ENCODE peak calls at places on chromosome 9, in four cellular contexts. O is colonic mucosa, H is cardiac muscle cell, K is HCT116. C is an unnamed sample. For H3K27me3 and H3K4me1, the result is how much of the 10 kb centered on the place peaks cover.

GRCh38 chr9:126569036-126569435 is 44.7 kb upstream of the LMX1B start:
- DNase-seq in O (no peak), H (peak), K (no peak), C (no peak)

GRCh38 chr9:127144670-127145458 is 22.4 kb upstream of the ANGPTL2 start:
- DNase-seq in O (peak), H (peak), K (no peak), C (no peak)

GRCh38 chr9:125894566-125894965 is 147.4 kb downstream of the PBX3 start:
- DNase-seq in O (no peak), H (no peak), K (no peak), C (no peak)

GRCh38 chr9:34381323-34381722 is 4.6 kb upstream of the MYORG start:
- DNase-seq in O (peak), H (no peak), K (no peak), C (no peak)

GRCh38 chr9:101336091-101336490 is 48.7 kb downstream of the BAAT start:
- DNase-seq in O (no peak), H (no peak), K (no peak), C (no peak)

GRCh38 chr9:93900436-93900819 is 54.7 kb downstream of the BARX1 start:
- DNase-seq in O (no peak), H (no peak), K (no peak), C (no peak)

GRCh38 chr9:122168356-122168755 is 8.6 kb downstream of the MORN5 start:
- DNase-seq in O (no peak), H (no peak), K (no peak), C (no peak)

GRCh38 chr9:123364241-123364824 is 8.3 kb downstream of the CRB2 start:
- DNase-seq in O (no peak), H (peak), K (no peak), C (no peak)

GRCh38 chr9:124013263-124014211 is 2.0 kb downstream of the LHX2 start:
- DNase-seq in O (no peak), H (no peak), K (no peak), C (no peak)

GRCh38 chr9:107711528-107711927 is 222.0 kb upstream of the KLF4 start:
- DNase-seq in O (peak), H (peak), K (peak), C (no peak)

GRCh38 chr9:70466976-70467551 is 52.6 kb upstream of the KLF9 start:
- DNase-seq in O (no peak), H (peak), K (no peak), C (no peak)

GRCh38 chr9:101562966-101563365 is 29.3 kb downstream of the RNF20 start:
- DNase-seq in O (no peak), H (no peak), K (no peak), C (no peak)

GRCh38 chr9:93041108-93041802 is 17.2 kb upstream of the SUSD3 start:
- DNase-seq in O (no peak), H (no peak), K (peak), C (no peak)

GRCh38 chr9:98330831-98331230 is 75.4 kb upstream of the TBC1D2 start:
- DNase-seq in O (no peak), H (peak), K (no peak), C (no peak)

GRCh38 chr9:127634021-127634420 is 21.9 kb downstream of the STXBP1 start:
- DNase-seq in O (peak), H (peak), K (peak), C (no peak)

GRCh38 chr9:109914280-109915027 is 134.5 kb downstream of the PALM2AKAP2 start:
- DNase-seq in O (no peak), H (peak), K (no peak), C (no peak)

GRCh38 chr9:17131494-17131893 is 3.3 kb upstream of the CNTLN start:
- DNase-seq in O (no peak), H (no peak), K (no peak), C (no peak)

GRCh38 chr9:92048924-92049625 is 66.1 kb downstream of the SPTLC1 start:
- DNase-seq in O (no peak), H (no peak), K (no peak), C (no peak)

GRCh38 chr9:18208166-18209059 is 265.5 kb upstream of the ADAMTSL1 start:
- DNase-seq in O (peak), H (peak), K (no peak), C (peak)

GRCh38 chr9:79695531-79696218 is 123.9 kb downstream of the TLE4 start:
- DNase-seq in O (no peak), H (no peak), K (no peak), C (no peak)

GRCh38 chr9:78369644-78370219 is 72.8 kb downstream of the PSAT1 start:
- DNase-seq in O (peak), H (peak), K (peak), C (peak)

GRCh38 chr9:26234865-26235264 is 556.6 kb upstream of the TUSC1 start:
- DNase-seq in O (no peak), H (no peak), K (no peak), C (no peak)

GRCh38 chr9:70936536-70936935 is 184.9 kb downstream of the TRPM3 start:
- DNase-seq in O (no peak), H (peak), K (no peak), C (no peak)

GRCh38 chr9:76257224-76257794 is 136.9 kb downstream of the RFK start:
- DNase-seq in O (no peak), H (peak), K (no peak), C (no peak)

GRCh38 chr9:112119225-112120045 is 55.7 kb downstream of the SUSD1 start:
- DNase-seq in O (peak), H (no peak), K (peak), C (no peak)

GRCh38 chr9:128120741-128121465 is 6.6 kb downstream of the PTGES2 start:
- DNase-seq in O (no peak), H (no peak), K (no peak), C (no peak)

GRCh38 chr9:114803886-114804285 is 2.0 kb downstream of the TNFSF15 start:
- DNase-seq in O (no peak), H (peak), K (no peak), C (no peak)

GRCh38 chr9:137682431-137682991 is 63.7 kb downstream of the EHMT1 start:
- DNase-seq in O (no peak), H (no peak), K (no peak), C (no peak)

GRCh38 chr9:129109504-129109903 is 1.1 kb downstream of the CRAT start:
- DNase-seq in O (peak), H (peak), K (no peak), C (peak)

DNA sequence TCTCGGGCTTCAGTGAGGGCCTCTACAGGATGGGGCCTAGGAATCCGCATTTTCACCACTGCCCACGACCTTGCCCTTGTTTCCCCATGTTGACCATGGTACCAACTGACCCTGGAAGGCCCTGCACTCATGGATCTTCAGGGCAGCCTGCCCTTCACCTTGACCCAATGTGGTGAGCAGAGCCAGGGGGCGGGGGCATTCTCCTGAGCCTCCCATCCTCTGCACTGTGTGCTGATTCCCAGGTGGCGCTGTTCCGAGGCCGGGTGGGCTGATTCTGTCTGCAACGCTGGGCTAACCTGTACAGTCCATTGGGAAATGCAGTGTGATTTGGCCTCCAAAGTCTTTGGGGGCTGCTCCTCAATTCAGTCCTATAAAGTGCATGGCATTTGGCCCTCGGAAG is 68.7 kb downstream of the SHB start:
- DNase-seq in O (no peak), H (no peak), K (no peak), C (no peak)
- TF ChIP-seq CTCF in O (no peak), H (no peak), K (no peak), C (no peak)

DNA sequence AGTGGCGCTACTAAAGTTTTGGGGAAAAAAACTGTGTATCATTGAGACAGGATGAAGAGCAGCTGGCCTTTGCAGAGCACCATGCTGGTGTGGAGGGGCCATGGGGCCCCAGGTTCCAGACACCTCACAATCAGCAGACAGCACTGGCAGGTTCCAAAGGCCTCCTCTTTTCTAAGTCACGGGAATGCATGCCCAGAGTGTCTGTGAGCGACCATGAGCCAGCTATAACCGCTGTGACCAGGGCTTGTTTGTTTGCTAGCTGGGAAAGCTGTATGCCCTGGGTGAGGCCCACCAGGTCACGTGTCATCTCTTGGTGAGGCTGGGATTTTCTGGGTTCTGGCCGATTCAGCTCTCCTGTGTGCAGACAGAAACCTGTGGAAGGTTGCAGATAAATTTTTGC is 37.0 kb downstream of the PAPPA start:
- DNase-seq in O (no peak), H (no peak), K (no peak), C (no peak)
- H3K27me3 ChIP-seq in O (under half), H (under half), K (under half), C (under half)

DNA sequence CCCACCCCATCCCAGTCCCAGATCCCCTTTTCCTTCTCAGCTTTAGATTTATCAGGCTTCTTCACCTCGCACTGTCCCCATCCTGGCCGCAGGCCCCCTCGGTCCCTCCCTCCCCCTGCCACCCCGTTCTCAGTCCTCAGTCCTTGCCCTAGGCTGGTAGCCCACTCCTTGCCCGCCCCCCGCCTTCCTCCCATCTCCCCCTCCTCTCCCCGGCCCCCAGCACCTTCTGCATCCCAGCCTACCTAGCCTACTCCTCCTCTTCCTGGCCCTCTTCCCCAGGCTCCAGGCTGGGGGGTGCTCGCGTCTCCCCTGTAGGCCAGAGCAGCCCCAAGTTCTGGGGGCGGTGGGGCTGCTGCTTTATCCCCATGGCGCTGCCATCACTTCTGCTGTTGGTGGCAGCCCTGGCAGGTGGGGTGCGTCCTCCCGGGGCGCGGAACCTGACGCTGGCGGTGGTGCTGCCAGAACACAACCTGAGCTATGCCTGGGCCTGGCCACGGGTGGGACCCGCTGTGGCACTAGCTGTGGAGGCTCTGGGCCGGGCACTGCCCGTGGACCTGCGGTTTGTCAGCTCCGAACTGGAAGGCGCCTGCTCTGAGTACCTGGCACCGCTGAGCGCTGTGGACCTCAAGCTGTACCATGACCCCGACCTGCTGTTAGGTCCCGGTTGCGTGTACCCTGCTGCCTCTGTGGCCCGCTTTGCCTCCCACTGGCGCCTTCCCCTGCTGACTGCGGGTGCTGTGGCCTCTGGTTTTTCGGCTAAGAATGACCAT is 838 bp downstream of the NPR2 start:
- DNase-seq in O (no peak), H (no peak), K (no peak), C (no peak)
- H3K4me1 ChIP-seq in O (under half), H (under half), K (under half), C (under half)

DNA sequence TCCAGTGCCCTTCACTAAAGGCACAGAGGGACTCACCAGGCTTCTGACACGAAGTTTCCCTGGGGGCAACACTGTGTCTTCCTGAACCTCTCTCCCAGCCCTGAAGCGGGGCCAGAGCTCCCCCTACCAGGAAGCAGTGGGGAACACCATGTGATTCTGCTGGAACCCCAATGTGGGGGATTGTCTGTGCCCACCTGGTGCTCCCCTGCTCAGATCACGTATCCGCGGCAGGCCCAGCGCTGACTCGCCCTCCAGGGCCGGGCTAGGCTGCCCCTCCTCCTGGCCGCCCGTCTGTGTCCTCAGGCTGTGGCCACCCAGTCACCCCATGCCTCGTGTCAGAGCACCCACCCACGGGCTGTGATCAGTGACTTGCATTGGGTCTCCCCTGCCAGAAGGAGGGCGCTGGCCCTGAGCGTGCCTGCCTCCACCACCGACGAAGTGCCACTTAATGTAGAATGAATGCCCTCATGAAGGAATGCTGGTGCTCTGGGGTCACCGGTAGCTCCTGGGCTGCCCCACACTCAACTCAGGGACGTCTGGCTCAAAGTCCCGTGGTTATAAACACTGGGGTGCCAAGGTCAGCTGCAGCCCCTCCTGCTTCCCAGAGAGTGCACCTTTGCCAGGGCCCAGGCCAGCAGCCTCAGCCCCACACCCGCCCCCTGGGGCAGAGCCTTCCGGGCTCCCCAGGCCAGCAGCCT is 22.1 kb downstream of the SARDH start:
- DNase-seq in O (no peak), H (peak), K (no peak), C (no peak)
- TF ChIP-seq CTCF in O (no peak), H (peak), K (peak), C (peak)

DNA sequence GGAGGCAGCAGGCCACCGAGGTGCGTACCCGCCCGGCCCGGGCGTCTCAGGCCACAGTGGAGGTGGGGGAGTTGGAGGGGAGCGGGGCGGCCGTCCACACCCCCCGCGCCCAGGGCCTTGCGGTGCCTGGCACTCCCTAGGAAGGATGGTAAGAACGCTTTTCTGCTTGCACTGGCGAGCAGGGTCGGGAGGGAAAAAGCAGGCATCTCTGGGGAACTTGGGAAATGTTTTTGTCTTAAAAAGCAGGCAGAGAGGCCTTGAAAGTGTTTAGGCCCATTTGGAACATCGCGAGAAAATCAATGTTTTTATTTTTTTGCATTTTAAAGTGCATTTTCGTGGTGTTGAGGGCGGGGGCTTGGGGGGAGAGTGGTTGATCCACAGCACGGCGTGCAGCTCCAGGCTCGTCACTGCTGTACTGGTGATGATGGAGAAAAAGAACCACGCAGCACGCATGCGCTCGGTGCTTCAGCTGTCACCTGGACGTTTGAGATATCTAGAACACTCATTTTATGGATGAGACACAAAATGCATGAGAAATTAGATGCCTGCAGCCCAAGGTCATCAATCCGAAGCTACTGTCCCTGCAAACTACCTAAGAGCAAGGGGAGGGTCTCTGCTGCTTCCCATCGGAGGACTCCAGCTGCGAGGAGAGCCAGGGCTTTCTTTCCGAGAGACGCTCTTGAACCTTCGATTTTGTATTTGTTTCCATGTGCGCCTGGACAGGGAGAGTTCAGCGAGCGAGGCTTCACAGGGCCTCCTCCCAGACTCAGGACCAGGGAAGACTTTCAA is 2.2 kb downstream of the DMRT2 start:
- DNase-seq in O (no peak), H (no peak), K (no peak), C (no peak)
- H3K27me3 ChIP-seq in O (under half), H (half or more), K (under half), C (under half)

GRCh38 chr9:87711857-87712800 is 13.8 kb upstream of the CTSL start:
- DNase-seq in O (no peak), H (peak), K (no peak), C (no peak)
- H3K4me1 ChIP-seq in O (under half), H (under half), K (under half), C (under half)

C was measured in tibial nerve.